ENCODE peak calls at places on chromosomes 2 and 18, in six cellular contexts. G, U, H, J, S and P are unnamed samples.

GRCh38 chr18:69567813-69568488 is 167.3 kb downstream of the DOK6 start:
- DNase-seq in G (no peak), H (no peak), U (no peak), S (no peak), J (no peak), P (no peak)

GRCh38 chr18:24567199-24567598 is 106.8 kb downstream of the HRH4 start:
- DNase-seq in H (no peak), S (no peak), G (no peak), J (no peak), U (no peak), P (no peak)

GRCh38 chr2:238895901-238896600 is 48.2 kb downstream of the TWIST2 start:
- DNase-seq in S (no peak), U (no peak), J (no peak), G (no peak), H (peak; percentile 87), P (peak; percentile 96)

GRCh38 chr2:121505005-121505404 is 25.7 kb upstream of the RNU4ATAC start:
- DNase-seq in U (no peak), H (peak; percentile 95), S (no peak), J (no peak), G (no peak), P (peak; percentile 38)

GRCh38 chr2:12918138-12918840 is 201.6 kb downstream of the TRIB2 start:
- DNase-seq in G (no peak), S (no peak), H (no peak), U (no peak), J (no peak), P (peak; percentile 34)

GRCh38 chr2:64338910-64339500 is 115.0 kb upstream of the LGALSL start:
- DNase-seq in S (no peak), J (peak; percentile 68), G (no peak), H (peak; percentile 24), U (no peak), P (no peak)

GRCh38 chr18:77524909-77525308 is 275.3 kb downstream of the GALR1 start:
- DNase-seq in J (no peak), H (no peak), S (no peak), G (no peak), U (no peak), P (no peak)

GRCh38 chr2:158616480-158616879 is 159.7 kb downstream of the PKP4 start:
- DNase-seq in J (no peak), H (no peak), U (no peak), G (no peak), S (no peak), P (no peak)

GRCh38 chr2:174442546-174443510 is 44.0 kb downstream of the GPR155 start:
- DNase-seq in S (no peak), H (peak; percentile 75), G (no peak), U (no peak), J (no peak), P (peak; percentile 72)

GRCh38 chr18:12657048-12657848 is 659 bp downstream of the SPIRE1 start:
- DNase-seq in H (no peak), G (no peak), U (peak; percentile 35), J (peak; percentile 46), S (peak; percentile 72), P (peak; percentile 62)

GRCh38 chr2:235230809-235231601 is 262.8 kb upstream of the AGAP1 start:
- DNase-seq in S (no peak), H (peak; percentile 12), J (no peak), G (no peak), U (no peak), P (peak; percentile 56)

GRCh38 chr2:150088538-150088937 is 398.9 kb downstream of the RND3 start:
- DNase-seq in J (no peak), U (no peak), H (no peak), S (no peak), G (no peak), P (peak; percentile 11)

GRCh38 chr18:77067315-77068061 is 65.1 kb downstream of the MBP start:
- DNase-seq in S (no peak), J (no peak), U (peak; percentile 52), G (peak; percentile 76), H (peak; percentile 76), P (peak; percentile 94)

GRCh38 chr18:8121942-8122480 is 487.2 kb upstream of the RAB12 start:
- DNase-seq in J (no peak), H (peak; percentile 18), U (no peak), S (no peak), G (no peak), P (peak; percentile 60)

GRCh38 chr2:238636269-238637073 is 209.7 kb downstream of the ASB1 start:
- DNase-seq in S (no peak), H (no peak), J (no peak), U (no peak), G (no peak), P (peak; percentile 87)

GRCh38 chr18:37394610-37394965 is 171.0 kb downstream of the CELF4 start:
- DNase-seq in S (no peak), H (no peak), G (no peak), J (no peak), U (no peak), P (no peak)

GRCh38 chr2:42762155-42762554 is 1.8 kb downstream of the OXER1 start:
- DNase-seq in H (no peak), U (no peak), G (no peak), S (no peak), J (no peak), P (no peak)

GRCh38 chr18:11408555-11408954 is 200.8 kb upstream of the SLC35G4 start:
- DNase-seq in J (no peak), G (no peak), H (no peak), U (no peak), S (no peak), P (no peak)

GRCh38 chr2:214465386-214466146 is 54.7 kb downstream of the VWC2L start:
- DNase-seq in H (no peak), S (no peak), U (no peak), G (no peak), J (no peak), P (peak; percentile 15)

GRCh38 chr2:27815860-27816438 is 44.4 kb downstream of the MRPL33 start:
- DNase-seq in H (no peak), J (no peak), U (no peak), S (no peak), G (no peak), P (no peak)

GRCh38 chr2:212535963-212536362 is 2.6 kb downstream of the ERBB4 start:
- DNase-seq in U (no peak), J (no peak), G (no peak), H (no peak), S (no peak), P (no peak)

GRCh38 chr2:72744049-72744448 is 81.8 kb downstream of the EXOC6B start:
- DNase-seq in H (no peak), S (no peak), U (no peak), J (no peak), G (no peak), P (peak; percentile 22)

GRCh38 chr2:162676515-162676914 is 162.1 kb downstream of the KCNH7 start:
- DNase-seq in J (no peak), H (no peak), S (no peak), G (no peak), U (no peak), P (no peak)

GRCh38 chr2:163011035-163011434 is 172.5 kb upstream of the KCNH7 start:
- DNase-seq in H (no peak), J (no peak), S (no peak), U (no peak), G (no peak), P (no peak)

GRCh38 chr2:158239271-158239670 is 137.6 kb downstream of the UPP2 start:
- DNase-seq in S (no peak), J (no peak), H (no peak), G (no peak), U (no peak), P (no peak)

GRCh38 chr2:218733615-218734021 is 23.0 kb downstream of the TTLL4 start:
- DNase-seq in H (no peak), G (no peak), U (no peak), J (no peak), S (no peak), P (peak; percentile 81)

DNA sequence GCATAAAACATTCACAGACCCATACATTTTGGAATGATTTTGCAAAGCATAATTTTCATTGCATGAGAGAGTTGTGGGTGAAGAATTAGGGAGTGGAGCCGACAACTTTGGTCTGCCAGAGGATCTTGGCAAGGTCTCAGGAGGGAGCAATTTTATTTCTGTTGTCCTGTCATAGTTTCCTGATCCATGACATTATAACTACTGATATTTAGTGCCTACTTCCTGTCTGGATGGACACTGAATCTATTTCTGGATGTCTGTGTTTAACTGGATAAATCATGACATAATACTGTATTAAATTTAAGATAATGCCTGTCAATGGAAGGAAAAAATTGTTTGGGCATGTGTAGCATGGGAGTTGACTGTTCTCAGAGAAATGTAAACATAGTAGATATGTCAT is 2.5 kb downstream of the ITGA4 start:
- DNase-seq in J (no peak), S (no peak), G (no peak), U (no peak), H (no peak), P (peak; percentile 50)
- H3K4me3 ChIP-seq in J (no peak overlapping the region), S (no peak overlapping the region), G (peak overlapping the region; percentile 82), U (peak overlapping the region; percentile 91), H (no peak overlapping the region), P (peak overlapping the region; percentile 19)

GRCh38 chr2:136423516-136423996 is 305.6 kb upstream of the CXCR4 start:
- DNase-seq in H (peak; percentile 12), S (peak; percentile 86), U (peak; percentile 70), G (peak; percentile 79), J (peak; percentile 81), P (peak; percentile 56)

GRCh38 chr2:136420346-136420745 is 302.4 kb upstream of the CXCR4 start:
- DNase-seq in G (no peak), H (no peak), S (no peak), J (no peak), U (no peak), P (no peak)

GRCh38 chr2:136422512-136422911 is 304.6 kb upstream of the CXCR4 start:
- DNase-seq in H (no peak), S (no peak), J (no peak), G (no peak), U (no peak), P (no peak)

GRCh38 chr2:136424112-136424511 is 306.2 kb upstream of the CXCR4 start:
- DNase-seq in U (peak; percentile 29), S (no peak), J (no peak), G (no peak), H (no peak), P (no peak)
- H3K4me3 ChIP-seq in U (peak overlapping the region; percentile 59), S (no peak overlapping the region), J (no peak overlapping the region), G (no peak overlapping the region), H (no peak overlapping the region), P (no peak overlapping the region)

DNA sequence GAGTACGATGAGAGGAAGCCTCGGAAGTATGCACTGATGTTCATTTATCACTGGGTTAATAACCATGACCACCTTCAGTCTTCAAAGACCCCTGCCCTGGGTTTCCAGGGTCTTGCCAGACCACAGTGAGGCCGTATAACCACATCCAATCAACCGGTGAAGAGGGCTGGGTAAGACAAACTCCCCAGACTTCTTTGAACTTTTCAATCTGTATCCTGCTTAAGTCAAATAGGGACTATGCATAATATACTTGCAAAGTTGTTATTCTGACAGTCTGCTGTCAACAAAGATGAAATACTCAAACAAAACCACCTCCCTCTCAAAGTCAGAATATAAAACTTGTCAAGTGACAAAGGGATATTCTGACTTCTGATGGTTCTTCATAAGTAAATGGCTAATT is 54.0 kb downstream of the KLF7 start:
- DNase-seq in U (no peak), G (no peak), H (no peak), S (no peak), J (no peak), P (no peak)
- H3K4me3 ChIP-seq in U (no peak overlapping the region), G (no peak overlapping the region), H (no peak overlapping the region), S (no peak overlapping the region), J (no peak overlapping the region), P (no peak overlapping the region)

GRCh38 chr18:32018331-32019250 is at the start of gene RNF125:
- DNase-seq in H (peak; percentile 62), S (peak; percentile 92), J (peak; percentile 63), U (peak; percentile 96), G (peak; percentile 94), P (peak; percentile 87)

GRCh38 chr18:32021756-32022564 is 3.3 kb downstream of the RNF125 start:
- DNase-seq in G (no peak), U (no peak), S (no peak), H (no peak), J (no peak), P (no peak)

GRCh38 chr18:32019251-32019943 is 772 bp downstream of the RNF125 start:
- DNase-seq in U (peak; percentile 85), J (peak; percentile 10), H (no peak), G (peak; percentile 60), S (peak; percentile 49), P (peak; percentile 37)
- H3K4me3 ChIP-seq in U (peak overlapping the region; percentile 90), J (peak overlapping the region; percentile 59), H (peak overlapping the region; percentile 59), G (peak overlapping the region; percentile 73), S (peak overlapping the region; percentile 38), P (peak overlapping the region; percentile 62)